ENCODE peak calls at places on chromosome 10, in seven cellular contexts. G is Peyer's patch, D is B cell, M is renal cortical epithelial cell, Y is psoas muscle, R is HepG2, W is heart left ventricle. J is an unnamed sample.

GRCh38 chr10:112951349-112952281 is 1.6 kb downstream of the TCF7L2 start:
- DNase-seq in W (peak), D (peak), M (peak), G (peak), Y (peak), R (peak), J (peak)

GRCh38 chr10:77591238-77591880 is 46.2 kb downstream of the KCNMA1 start:
- DNase-seq in W (no peak), Y (no peak), R (no peak), G (peak), D (no peak), M (no peak), J (no peak)

GRCh38 chr10:97689637-97690036 is 2.6 kb upstream of the AVPI1 start:
- DNase-seq in D (no peak), R (no peak), Y (no peak), G (no peak), W (no peak), M (peak), J (peak)

GRCh38 chr10:71746344-71747037 is 26.8 kb downstream of the VSIR start:
- DNase-seq in G (no peak), W (peak), M (no peak), R (peak), D (no peak), Y (no peak), J (no peak)

GRCh38 chr10:49138361-49138891 is 4.6 kb upstream of the FAM170B start:
- DNase-seq in W (no peak), G (no peak), M (no peak), Y (peak), D (no peak), R (no peak), J (peak)

GRCh38 chr10:128125416-128125943 is 743 bp downstream of the MKI67 start:
- DNase-seq in R (no peak), W (no peak), Y (no peak), G (peak), M (peak), D (no peak), J (no peak)

GRCh38 chr10:133151528-133151927 is 8.5 kb upstream of the KNDC1 start:
- DNase-seq in M (peak), Y (no peak), W (no peak), R (no peak), G (peak), D (no peak), J (no peak)

GRCh38 chr10:69394020-69394419 is 22.7 kb downstream of the TACR2 start:
- DNase-seq in R (no peak), W (no peak), D (no peak), G (no peak), M (no peak), Y (no peak), J (no peak)

GRCh38 chr10:20407421-20407820 is 489.7 kb downstream of the NEBL start:
- DNase-seq in W (no peak), D (no peak), Y (no peak), M (no peak), R (no peak), G (no peak), J (no peak)

GRCh38 chr10:103843854-103844567 is 11.4 kb downstream of the SH3PXD2A start:
- DNase-seq in W (no peak), D (no peak), G (no peak), Y (peak), R (no peak), M (no peak), J (peak)

GRCh38 chr10:121900443-121901174 is 27.2 kb downstream of the ATE1 start:
- DNase-seq in Y (no peak), R (peak), M (peak), G (no peak), W (no peak), D (peak), J (peak)

GRCh38 chr10:80158598-80159127 is 26.1 kb downstream of the PLAC9 start:
- DNase-seq in D (no peak), W (peak), Y (peak), G (no peak), M (peak), R (no peak), J (peak)

GRCh38 chr10:103550229-103550628 is 56.7 kb downstream of the NEURL1 start:
- DNase-seq in M (no peak), D (peak), W (no peak), R (no peak), Y (no peak), G (peak), J (no peak)

GRCh38 chr10:320787-321186 is 185.5 kb downstream of the ZMYND11 start:
- DNase-seq in R (no peak), Y (no peak), D (no peak), G (no peak), M (no peak), W (no peak), J (no peak)

GRCh38 chr10:103850572-103850895 is 4.8 kb downstream of the SH3PXD2A start:
- DNase-seq in Y (no peak), G (no peak), W (no peak), D (no peak), M (no peak), R (no peak), J (no peak)

GRCh38 chr10:76649723-76650127 is 987.9 kb downstream of the KCNMA1 start:
- DNase-seq in M (peak), Y (no peak), D (no peak), G (no peak), W (no peak), R (no peak), J (peak)

J was measured in fibroblast of mammary gland.